ENCODE peak calls at places on chromosomes 2 and 18, in four cellular contexts. One of them, this sample, is unnamed.

GRCh38 chr2:102245266-102246151 is 58.7 kb downstream of the IL1RL2 start:
- DNase-seq in Kasumi-1: no peak
- DNase-seq in hippocampal formation: no peak
- DNase-seq in CD4-positive, alpha-beta memory T cell: no peak
- DNase-seq in this sample: no peak

GRCh38 chr2:62747876-62748275 is 42.4 kb downstream of the EHBP1 start:
- DNase-seq in Kasumi-1: no peak
- DNase-seq in hippocampal formation: no peak
- DNase-seq in CD4-positive, alpha-beta memory T cell: no peak
- DNase-seq in this sample: no peak

GRCh38 chr2:236871500-236872001 is 214.1 kb upstream of the COPS8 start:
- DNase-seq in Kasumi-1: peak
- DNase-seq in hippocampal formation: peak
- DNase-seq in CD4-positive, alpha-beta memory T cell: no peak
- DNase-seq in this sample: peak

GRCh38 chr2:29663266-29663665 is 258.1 kb downstream of the ALK start:
- DNase-seq in Kasumi-1: no peak
- DNase-seq in hippocampal formation: no peak
- DNase-seq in CD4-positive, alpha-beta memory T cell: no peak
- DNase-seq in this sample: no peak

GRCh38 chr2:60379684-60380083 is 173.8 kb downstream of the BCL11A start:
- DNase-seq in Kasumi-1: no peak
- DNase-seq in hippocampal formation: no peak
- DNase-seq in CD4-positive, alpha-beta memory T cell: no peak
- DNase-seq in this sample: no peak

GRCh38 chr2:8144785-8145184 is 537.1 kb upstream of the ID2 start:
- DNase-seq in Kasumi-1: no peak
- DNase-seq in hippocampal formation: no peak
- DNase-seq in CD4-positive, alpha-beta memory T cell: no peak
- DNase-seq in this sample: no peak

GRCh38 chr2:207239754-207240494 is 74.2 kb upstream of the KLF7 start:
- DNase-seq in Kasumi-1: no peak
- DNase-seq in hippocampal formation: no peak
- DNase-seq in CD4-positive, alpha-beta memory T cell: no peak
- DNase-seq in this sample: peak

GRCh38 chr2:32852821-32853220 is 93.9 kb upstream of the LTBP1 start:
- DNase-seq in Kasumi-1: no peak
- DNase-seq in hippocampal formation: no peak
- DNase-seq in CD4-positive, alpha-beta memory T cell: no peak
- DNase-seq in this sample: no peak

GRCh38 chr2:241850544-241851324 is 8.0 kb downstream of the PDCD1 start:
- DNase-seq in Kasumi-1: no peak
- DNase-seq in hippocampal formation: no peak
- DNase-seq in CD4-positive, alpha-beta memory T cell: no peak
- DNase-seq in this sample: no peak

GRCh38 chr2:37795938-37796337 is 124.5 kb upstream of the CDC42EP3 start:
- DNase-seq in Kasumi-1: no peak
- DNase-seq in hippocampal formation: no peak
- DNase-seq in CD4-positive, alpha-beta memory T cell: no peak
- DNase-seq in this sample: no peak

GRCh38 chr2:84904717-84905174 is 710 bp upstream of the TMSB10 start:
- DNase-seq in Kasumi-1: peak
- DNase-seq in hippocampal formation: no peak
- DNase-seq in CD4-positive, alpha-beta memory T cell: no peak
- DNase-seq in this sample: no peak

GRCh38 chr2:84417453-84417852 is 41.6 kb downstream of the SUCLG1 start:
- DNase-seq in Kasumi-1: no peak
- DNase-seq in hippocampal formation: no peak
- DNase-seq in CD4-positive, alpha-beta memory T cell: no peak
- DNase-seq in this sample: no peak

GRCh38 chr2:144405313-144405710 is 114.6 kb downstream of the ZEB2 start:
- DNase-seq in Kasumi-1: no peak
- DNase-seq in hippocampal formation: no peak
- DNase-seq in CD4-positive, alpha-beta memory T cell: no peak
- DNase-seq in this sample: no peak

GRCh38 chr18:3584897-3585460 is 135.0 kb downstream of the TGIF1 start:
- DNase-seq in Kasumi-1: peak
- DNase-seq in hippocampal formation: no peak
- DNase-seq in CD4-positive, alpha-beta memory T cell: no peak
- DNase-seq in this sample: peak

GRCh38 chr18:13618760-13619438 is 107.5 kb downstream of the FAM210A start:
- DNase-seq in Kasumi-1: no peak
- DNase-seq in hippocampal formation: no peak
- DNase-seq in CD4-positive, alpha-beta memory T cell: no peak
- DNase-seq in this sample: no peak

GRCh38 chr2:217338306-217338916 is 478.5 kb upstream of the TNP1 start:
- DNase-seq in Kasumi-1: no peak
- DNase-seq in hippocampal formation: no peak
- DNase-seq in CD4-positive, alpha-beta memory T cell: no peak
- DNase-seq in this sample: peak

GRCh38 chr2:233350708-233351107 is 3.6 kb upstream of the DGKD start:
- DNase-seq in Kasumi-1: peak
- DNase-seq in hippocampal formation: peak
- DNase-seq in CD4-positive, alpha-beta memory T cell: no peak
- DNase-seq in this sample: peak

GRCh38 chr2:44772131-44772530 is 169.4 kb upstream of the SIX3 start:
- DNase-seq in Kasumi-1: no peak
- DNase-seq in hippocampal formation: no peak
- DNase-seq in CD4-positive, alpha-beta memory T cell: no peak
- DNase-seq in this sample: no peak

GRCh38 chr2:186889291-186889886 is 40.4 kb upstream of the ZSWIM2 start:
- DNase-seq in Kasumi-1: no peak
- DNase-seq in hippocampal formation: no peak
- DNase-seq in CD4-positive, alpha-beta memory T cell: no peak
- DNase-seq in this sample: no peak

GRCh38 chr2:62998949-62999348 is 51.7 kb upstream of the OTX1 start:
- DNase-seq in Kasumi-1: no peak
- DNase-seq in hippocampal formation: no peak
- DNase-seq in CD4-positive, alpha-beta memory T cell: no peak
- DNase-seq in this sample: peak

GRCh38 chr18:13568443-13569392 is 157.6 kb downstream of the FAM210A start:
- DNase-seq in Kasumi-1: no peak
- DNase-seq in hippocampal formation: no peak
- DNase-seq in CD4-positive, alpha-beta memory T cell: no peak
- DNase-seq in this sample: no peak

GRCh38 chr2:2012505-2012904 is 268.2 kb upstream of the PXDN start:
- DNase-seq in Kasumi-1: no peak
- DNase-seq in hippocampal formation: no peak
- DNase-seq in CD4-positive, alpha-beta memory T cell: no peak
- DNase-seq in this sample: no peak

GRCh38 chr2:31660812-31661335 is 80.1 kb upstream of the SRD5A2 start:
- DNase-seq in Kasumi-1: no peak
- DNase-seq in hippocampal formation: no peak
- DNase-seq in CD4-positive, alpha-beta memory T cell: no peak
- DNase-seq in this sample: no peak

GRCh38 chr2:5932556-5933469 is 240.6 kb downstream of the SOX11 start:
- DNase-seq in Kasumi-1: no peak
- DNase-seq in hippocampal formation: peak
- DNase-seq in CD4-positive, alpha-beta memory T cell: no peak
- DNase-seq in this sample: no peak

GRCh38 chr18:43079422-43079821 is 36.1 kb downstream of the RIT2 start:
- DNase-seq in Kasumi-1: no peak
- DNase-seq in hippocampal formation: no peak
- DNase-seq in CD4-positive, alpha-beta memory T cell: no peak
- DNase-seq in this sample: no peak

GRCh38 chr2:101696272-101697123 is 1.0 kb upstream of the MAP4K4 start:
- DNase-seq in Kasumi-1: no peak
- DNase-seq in hippocampal formation: peak
- DNase-seq in CD4-positive, alpha-beta memory T cell: no peak
- DNase-seq in this sample: peak

GRCh38 chr2:42110287-42110973 is 58.7 kb upstream of the EML4 start:
- DNase-seq in Kasumi-1: no peak
- DNase-seq in hippocampal formation: no peak
- DNase-seq in CD4-positive, alpha-beta memory T cell: no peak
- DNase-seq in this sample: peak

GRCh38 chr18:55421612-55422381 is 166.2 kb downstream of the TCF4 start:
- DNase-seq in Kasumi-1: no peak
- DNase-seq in hippocampal formation: no peak
- DNase-seq in CD4-positive, alpha-beta memory T cell: no peak
- DNase-seq in this sample: no peak

GRCh38 chr2:12416600-12416999 is 300.1 kb upstream of the TRIB2 start:
- DNase-seq in Kasumi-1: peak
- DNase-seq in hippocampal formation: no peak
- DNase-seq in CD4-positive, alpha-beta memory T cell: peak
- DNase-seq in this sample: no peak

GRCh38 chr2:205849136-205849535 is 166.8 kb downstream of the NRP2 start:
- DNase-seq in Kasumi-1: no peak
- DNase-seq in hippocampal formation: no peak
- DNase-seq in CD4-positive, alpha-beta memory T cell: no peak
- DNase-seq in this sample: no peak

GRCh38 chr2:37781028-37781427 is 109.6 kb upstream of the CDC42EP3 start:
- DNase-seq in Kasumi-1: no peak
- DNase-seq in hippocampal formation: no peak
- DNase-seq in CD4-positive, alpha-beta memory T cell: no peak
- DNase-seq in this sample: peak

GRCh38 chr2:127657232-127657595 is 11.3 kb downstream of the GPR17 start:
- DNase-seq in Kasumi-1: no peak
- DNase-seq in hippocampal formation: no peak
- DNase-seq in CD4-positive, alpha-beta memory T cell: no peak
- DNase-seq in this sample: no peak

This sample was measured in NCI-H226.